ENCODE peak calls at places on chromosomes 7 and 10, in nine cellular contexts. One of them, this sample, is unnamed. For H3K9me3, the result is how much of the 10 kb centered on the place peaks cover.

GRCh38 chr7:79692015-79692414 is 238.5 kb upstream of the MAGI2 start:
- DNase-seq in spleen: no peak
- DNase-seq in upper lobe of left lung: no peak
- DNase-seq in BE2C: no peak
- DNase-seq in hepatocyte: no peak
- DNase-seq in tibial nerve: no peak
- DNase-seq in uterus: no peak
- DNase-seq in SK-N-SH: no peak
- DNase-seq in neural progenitor cell: no peak
- DNase-seq in this sample: no peak

GRCh38 chr10:48336978-48337599 is 30.6 kb downstream of the MAPK8 start:
- DNase-seq in spleen: no peak
- DNase-seq in upper lobe of left lung: no peak
- DNase-seq in BE2C: no peak
- DNase-seq in hepatocyte: no peak
- DNase-seq in tibial nerve: no peak
- DNase-seq in uterus: no peak
- DNase-seq in SK-N-SH: no peak
- DNase-seq in neural progenitor cell: no peak
- DNase-seq in this sample: no peak

GRCh38 chr10:99612167-99612831 is 7.9 kb downstream of the SLC25A28 start:
- DNase-seq in spleen: no peak
- DNase-seq in upper lobe of left lung: no peak
- DNase-seq in BE2C: peak
- DNase-seq in hepatocyte: peak
- DNase-seq in tibial nerve: no peak
- DNase-seq in uterus: no peak
- DNase-seq in SK-N-SH: peak
- DNase-seq in neural progenitor cell: peak
- DNase-seq in this sample: peak

GRCh38 chr10:57849726-57850357 is 417.9 kb downstream of the IPMK start:
- DNase-seq in spleen: no peak
- DNase-seq in upper lobe of left lung: no peak
- DNase-seq in BE2C: no peak
- DNase-seq in hepatocyte: peak
- DNase-seq in tibial nerve: no peak
- DNase-seq in uterus: no peak
- DNase-seq in SK-N-SH: peak
- DNase-seq in neural progenitor cell: no peak
- DNase-seq in this sample: no peak

GRCh38 chr7:105673367-105674188 is 92.3 kb upstream of the EFCAB10 start:
- DNase-seq in spleen: no peak
- DNase-seq in upper lobe of left lung: peak
- DNase-seq in BE2C: peak
- DNase-seq in hepatocyte: no peak
- DNase-seq in tibial nerve: no peak
- DNase-seq in uterus: no peak
- DNase-seq in SK-N-SH: no peak
- DNase-seq in neural progenitor cell: no peak
- DNase-seq in this sample: peak

GRCh38 chr7:155439311-155440017 is 18.5 kb upstream of the EN2 start:
- DNase-seq in spleen: peak
- DNase-seq in upper lobe of left lung: no peak
- DNase-seq in BE2C: no peak
- DNase-seq in hepatocyte: no peak
- DNase-seq in tibial nerve: no peak
- DNase-seq in uterus: no peak
- DNase-seq in SK-N-SH: no peak
- DNase-seq in neural progenitor cell: no peak
- DNase-seq in this sample: no peak

GRCh38 chr7:17625038-17625437 is 315.3 kb downstream of the SNX13 start:
- DNase-seq in spleen: no peak
- DNase-seq in upper lobe of left lung: no peak
- DNase-seq in BE2C: no peak
- DNase-seq in hepatocyte: no peak
- DNase-seq in tibial nerve: no peak
- DNase-seq in uterus: no peak
- DNase-seq in SK-N-SH: no peak
- DNase-seq in neural progenitor cell: no peak
- DNase-seq in this sample: no peak

GRCh38 chr10:13718820-13719219 is 132.1 kb downstream of the PRPF18 start:
- DNase-seq in spleen: no peak
- DNase-seq in upper lobe of left lung: no peak
- DNase-seq in BE2C: no peak
- DNase-seq in hepatocyte: no peak
- DNase-seq in tibial nerve: no peak
- DNase-seq in uterus: no peak
- DNase-seq in SK-N-SH: no peak
- DNase-seq in neural progenitor cell: no peak
- DNase-seq in this sample: no peak

GRCh38 chr7:4682621-4683042 is 537 bp downstream of the FOXK1 start:
- DNase-seq in spleen: peak
- DNase-seq in upper lobe of left lung: peak
- DNase-seq in BE2C: peak
- DNase-seq in hepatocyte: peak
- DNase-seq in tibial nerve: no peak
- DNase-seq in uterus: peak
- DNase-seq in SK-N-SH: no peak
- DNase-seq in neural progenitor cell: no peak
- DNase-seq in this sample: peak

DNA sequence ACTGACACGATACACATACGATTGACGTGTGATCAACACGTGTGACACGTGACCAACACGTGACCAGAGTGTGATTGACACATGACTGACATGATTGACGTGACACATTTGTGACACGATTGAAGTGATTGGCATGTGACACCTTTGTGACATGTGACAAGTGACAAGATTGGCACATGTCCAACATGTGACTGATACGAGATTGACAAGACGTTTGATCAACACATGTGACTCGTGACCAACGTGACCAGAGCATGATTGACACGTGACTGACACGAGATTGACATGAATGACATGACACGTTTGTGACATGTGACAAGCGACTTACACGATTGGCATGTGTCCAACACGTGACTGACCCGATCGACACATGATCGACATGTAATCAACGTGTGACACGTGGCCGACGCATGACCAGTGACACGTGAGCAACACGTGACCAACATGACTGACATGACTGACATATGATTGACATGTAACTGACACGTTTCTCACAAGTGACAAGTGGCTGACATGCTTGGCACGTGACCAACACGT is 22.0 kb downstream of the CRPPA start:
- DNase-seq in spleen: no peak
- DNase-seq in upper lobe of left lung: no peak
- DNase-seq in BE2C: no peak
- DNase-seq in hepatocyte: no peak
- DNase-seq in tibial nerve: no peak
- DNase-seq in uterus: no peak
- DNase-seq in SK-N-SH: no peak
- DNase-seq in neural progenitor cell: no peak
- DNase-seq in this sample: no peak
- H3K9me3 ChIP-seq in spleen: half or more
- H3K9me3 ChIP-seq in upper lobe of left lung: under half
- H3K9me3 ChIP-seq in BE2C: under half
- H3K9me3 ChIP-seq in hepatocyte: under half
- H3K9me3 ChIP-seq in tibial nerve: under half
- H3K9me3 ChIP-seq in uterus: under half
- H3K9me3 ChIP-seq in SK-N-SH: under half
- H3K9me3 ChIP-seq in neural progenitor cell: under half
- H3K9me3 ChIP-seq in this sample: under half

DNA sequence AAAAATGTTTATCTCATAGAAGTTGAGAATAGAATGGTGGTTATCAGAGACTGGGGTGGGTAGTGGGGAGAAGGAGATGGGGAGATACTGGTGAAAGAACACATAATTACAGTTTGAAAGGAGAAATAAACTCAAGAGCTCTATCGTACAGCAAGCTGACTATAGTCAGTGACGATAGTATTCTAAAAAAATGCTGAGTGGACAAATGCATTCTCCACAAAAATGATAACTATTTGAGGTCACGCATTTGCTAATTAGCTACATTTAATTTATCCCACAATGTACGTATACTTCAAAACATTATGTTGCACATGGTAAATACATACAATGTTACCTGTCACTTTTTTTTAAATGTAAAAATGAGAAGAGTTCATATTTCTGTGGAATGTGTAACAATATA is 507.7 kb downstream of the CALN1 start:
- DNase-seq in spleen: no peak
- DNase-seq in upper lobe of left lung: no peak
- DNase-seq in BE2C: no peak
- DNase-seq in hepatocyte: no peak
- DNase-seq in tibial nerve: no peak
- DNase-seq in uterus: no peak
- DNase-seq in SK-N-SH: no peak
- DNase-seq in neural progenitor cell: no peak
- DNase-seq in this sample: no peak
- H3K9me3 ChIP-seq in spleen: under half
- H3K9me3 ChIP-seq in upper lobe of left lung: under half
- H3K9me3 ChIP-seq in BE2C: under half
- H3K9me3 ChIP-seq in hepatocyte: under half
- H3K9me3 ChIP-seq in tibial nerve: under half
- H3K9me3 ChIP-seq in uterus: under half
- H3K9me3 ChIP-seq in SK-N-SH: under half
- H3K9me3 ChIP-seq in neural progenitor cell: under half
- H3K9me3 ChIP-seq in this sample: under half

DNA sequence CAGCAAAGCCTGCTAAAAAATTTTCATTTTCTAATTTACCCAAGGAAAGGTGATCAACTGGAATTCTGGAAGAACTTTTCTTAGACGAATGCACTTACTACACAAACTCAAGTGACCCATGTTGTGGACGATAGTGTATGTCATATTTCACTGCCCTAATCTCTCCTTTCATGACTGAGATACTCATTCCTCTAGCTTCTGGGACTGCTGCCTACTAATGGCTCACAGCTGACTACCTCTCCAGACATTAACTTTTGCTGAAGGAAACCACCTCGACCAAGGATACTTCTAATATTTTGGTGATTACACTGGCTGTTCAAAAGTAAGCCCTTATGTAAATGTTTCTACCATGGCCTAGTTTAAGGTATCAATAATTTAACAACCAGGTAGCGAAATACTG is 959.9 kb upstream of the GHITM start:
- DNase-seq in spleen: no peak
- DNase-seq in upper lobe of left lung: no peak
- DNase-seq in BE2C: no peak
- DNase-seq in hepatocyte: no peak
- DNase-seq in tibial nerve: no peak
- DNase-seq in uterus: no peak
- DNase-seq in SK-N-SH: no peak
- DNase-seq in neural progenitor cell: no peak
- DNase-seq in this sample: no peak
- H3K9me3 ChIP-seq in spleen: under half
- H3K9me3 ChIP-seq in upper lobe of left lung: under half
- H3K9me3 ChIP-seq in BE2C: under half
- H3K9me3 ChIP-seq in hepatocyte: under half
- H3K9me3 ChIP-seq in tibial nerve: under half
- H3K9me3 ChIP-seq in uterus: under half
- H3K9me3 ChIP-seq in SK-N-SH: under half
- H3K9me3 ChIP-seq in neural progenitor cell: under half
- H3K9me3 ChIP-seq in this sample: under half

GRCh38 chr10:42304341-42304740 is 334.0 kb downstream of the ZNF33B start:
- DNase-seq in spleen: no peak
- DNase-seq in upper lobe of left lung: no peak
- DNase-seq in BE2C: no peak
- DNase-seq in hepatocyte: no peak
- DNase-seq in tibial nerve: no peak
- DNase-seq in uterus: no peak
- DNase-seq in SK-N-SH: no peak
- DNase-seq in neural progenitor cell: no peak
- DNase-seq in this sample: no peak
- H3K9me3 ChIP-seq in spleen: half or more
- H3K9me3 ChIP-seq in upper lobe of left lung: under half
- H3K9me3 ChIP-seq in BE2C: under half
- H3K9me3 ChIP-seq in hepatocyte: under half
- H3K9me3 ChIP-seq in tibial nerve: under half
- H3K9me3 ChIP-seq in uterus: under half
- H3K9me3 ChIP-seq in SK-N-SH: under half
- H3K9me3 ChIP-seq in neural progenitor cell: under half
- H3K9me3 ChIP-seq in this sample: under half

DNA sequence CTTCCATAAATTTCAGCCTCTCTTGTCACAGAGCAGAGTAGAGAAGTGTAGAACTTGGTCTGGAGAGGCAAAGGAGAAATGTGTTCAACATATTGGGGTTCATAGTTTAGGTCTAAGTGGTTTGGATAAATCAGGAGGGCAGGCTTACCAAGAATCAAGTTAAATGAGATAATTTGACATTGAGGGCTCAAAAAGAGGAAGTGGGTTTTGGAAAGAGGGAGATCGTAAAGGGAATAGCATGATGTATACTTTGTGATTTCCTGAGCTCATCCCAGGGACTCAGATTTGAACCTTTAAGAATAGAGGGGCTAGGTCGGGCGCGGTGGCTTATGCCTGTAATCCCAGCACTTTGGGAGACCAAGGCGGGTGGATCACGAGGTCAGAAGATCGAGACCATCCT is 34.7 kb upstream of the NPY start:
- DNase-seq in spleen: no peak
- DNase-seq in upper lobe of left lung: no peak
- DNase-seq in BE2C: no peak
- DNase-seq in hepatocyte: no peak
- DNase-seq in tibial nerve: no peak
- DNase-seq in uterus: no peak
- DNase-seq in SK-N-SH: no peak
- DNase-seq in neural progenitor cell: no peak
- DNase-seq in this sample: no peak
- H3K9me3 ChIP-seq in spleen: under half
- H3K9me3 ChIP-seq in upper lobe of left lung: under half
- H3K9me3 ChIP-seq in BE2C: under half
- H3K9me3 ChIP-seq in hepatocyte: under half
- H3K9me3 ChIP-seq in tibial nerve: under half
- H3K9me3 ChIP-seq in uterus: under half
- H3K9me3 ChIP-seq in SK-N-SH: under half
- H3K9me3 ChIP-seq in neural progenitor cell: under half
- H3K9me3 ChIP-seq in this sample: under half

DNA sequence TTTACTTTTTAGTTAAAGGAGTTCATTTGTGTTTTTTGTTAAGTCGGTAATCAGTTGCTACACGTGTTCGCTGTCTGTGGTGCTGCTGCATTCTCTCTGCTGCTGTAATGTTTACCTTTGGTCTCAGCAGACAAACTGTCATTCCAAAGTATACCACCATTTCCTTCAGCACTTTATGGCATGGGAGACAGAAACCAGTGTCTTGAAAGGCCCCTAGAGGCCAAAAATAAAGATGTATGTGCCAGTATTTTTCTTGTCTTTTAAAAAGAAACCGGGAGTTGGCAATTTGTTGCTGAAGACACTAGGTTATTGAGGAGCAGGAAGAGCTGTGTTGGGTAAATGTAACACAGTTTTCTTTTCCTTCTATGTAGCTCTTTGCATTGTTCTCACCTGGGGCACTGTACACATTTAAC is 24.1 kb downstream of the ZNF92 start:
- DNase-seq in spleen: no peak
- DNase-seq in upper lobe of left lung: no peak
- DNase-seq in BE2C: no peak
- DNase-seq in hepatocyte: peak
- DNase-seq in tibial nerve: no peak
- DNase-seq in uterus: no peak
- DNase-seq in SK-N-SH: no peak
- DNase-seq in neural progenitor cell: no peak
- DNase-seq in this sample: no peak
- H3K9me3 ChIP-seq in spleen: half or more
- H3K9me3 ChIP-seq in upper lobe of left lung: under half
- H3K9me3 ChIP-seq in BE2C: under half
- H3K9me3 ChIP-seq in hepatocyte: under half
- H3K9me3 ChIP-seq in tibial nerve: under half
- H3K9me3 ChIP-seq in uterus: under half
- H3K9me3 ChIP-seq in SK-N-SH: under half
- H3K9me3 ChIP-seq in neural progenitor cell: under half
- H3K9me3 ChIP-seq in this sample: under half

This sample was measured in heart right ventricle.